ENCODE peak calls at places on chromosomes 16 and 17, in seven cellular contexts. J is HCT116, N is endothelial cell of umbilical vein, G is A549, E is SK-N-SH, D is H1, V is K562. X is an unnamed sample.

GRCh38 chr17:51164911-51165679 is 1.1 kb upstream of the NME2 start:
- DNase-seq in J (no peak), N (no peak), G (no peak), E (peak), D (no peak), V (no peak), X (peak)

GRCh38 chr17:10398352-10398751 is 23.4 kb downstream of the MYH8 start:
- DNase-seq in J (no peak), N (no peak), G (no peak), E (no peak), D (peak), V (no peak), X (peak)

GRCh38 chr16:31201511-31202401 is 804 bp downstream of the PYCARD start:
- DNase-seq in J (no peak), N (no peak), G (no peak), E (peak), D (no peak), V (peak), X (peak)

GRCh38 chr16:89193021-89193575 is 7.2 kb downstream of the SLC22A31 start:
- DNase-seq in J (peak), N (peak), G (no peak), E (peak), D (peak), V (peak), X (peak)

GRCh38 chr16:25109643-25110042 is 1.9 kb upstream of the LCMT1 start:
- DNase-seq in J (peak), N (peak), G (peak), E (no peak), D (no peak), V (peak), X (no peak)

GRCh38 chr17:80855968-80856862 is 135.4 kb upstream of the CHMP6 start:
- DNase-seq in J (peak), N (peak), G (peak), E (no peak), D (no peak), V (peak), X (peak)

GRCh38 chr16:69182730-69183416 is 4.1 kb upstream of the SNTB2 start:
- DNase-seq in J (no peak), N (no peak), G (no peak), E (no peak), D (no peak), V (no peak), X (peak)

GRCh38 chr17:64146418-64147109 is 16.6 kb upstream of the ERN1 start:
- DNase-seq in J (no peak), N (peak), G (peak), E (peak), D (no peak), V (peak), X (peak)

GRCh38 chr17:62703776-62704380 is 76.4 kb downstream of the MRC2 start:
- DNase-seq in J (no peak), N (peak), G (peak), E (peak), D (no peak), V (peak), X (peak)

GRCh38 chr16:1170076-1170418 is 17.1 kb downstream of the CACNA1H start:
- DNase-seq in J (no peak), N (no peak), G (no peak), E (no peak), D (no peak), V (no peak), X (no peak)

GRCh38 chr17:80163315-80163714 is 6.5 kb upstream of the CARD14 start:
- DNase-seq in J (no peak), N (no peak), G (no peak), E (no peak), D (no peak), V (no peak), X (no peak)

GRCh38 chr16:77784441-77785356 is 3.7 kb upstream of the VAT1L start:
- DNase-seq in J (no peak), N (no peak), G (no peak), E (peak), D (no peak), V (no peak), X (peak)

GRCh38 chr16:67029249-67030096 is 524 bp downstream of the CBFB start:
- DNase-seq in J (no peak), N (peak), G (peak), E (peak), D (no peak), V (peak), X (peak)

GRCh38 chr16:28623172-28623711 is 13.4 kb upstream of the SULT1A1 start:
- DNase-seq in J (peak), N (peak), G (no peak), E (no peak), D (no peak), V (no peak), X (peak)

GRCh38 chr17:16322636-16323035 is 30.6 kb downstream of the CENPV start:
- DNase-seq in J (no peak), N (no peak), G (no peak), E (no peak), D (no peak), V (no peak), X (no peak)

GRCh38 chr17:27668488-27668823 is 37.5 kb downstream of the LGALS9 start:
- DNase-seq in J (no peak), N (no peak), G (no peak), E (no peak), D (no peak), V (no peak), X (no peak)

GRCh38 chr16:86479419-86479818 is 30.9 kb upstream of the FOXF1 start:
- DNase-seq in J (no peak), N (no peak), G (no peak), E (no peak), D (no peak), V (no peak), X (no peak)

GRCh38 chr16:88455610-88456355 is 2.7 kb downstream of the ZFPM1 start:
- DNase-seq in J (peak), N (peak), G (peak), E (peak), D (no peak), V (peak), X (peak)

GRCh38 chr16:67917140-67917851 is 14.4 kb downstream of the CTRL start:
- DNase-seq in J (no peak), N (no peak), G (no peak), E (no peak), D (no peak), V (no peak), X (no peak)

GRCh38 chr16:71537643-71538042 is 11.4 kb downstream of the CHST4 start:
- DNase-seq in J (peak), N (peak), G (peak), E (peak), D (no peak), V (peak), X (peak)

GRCh38 chr16:75653926-75654325 is 6.4 kb downstream of the TERF2IP start:
- DNase-seq in J (no peak), N (no peak), G (no peak), E (peak), D (no peak), V (no peak), X (no peak)

GRCh38 chr16:21952040-21952792 is 945 bp upstream of the UQCRC2 start:
- DNase-seq in J (peak), N (peak), G (peak), E (peak), D (no peak), V (peak), X (peak)

GRCh38 chr16:85284138-85284897 is 172.0 kb upstream of the CIBAR2 start:
- DNase-seq in J (no peak), N (no peak), G (no peak), E (no peak), D (no peak), V (no peak), X (no peak)

GRCh38 chr16:71883849-71884638 is at the start of gene ZNF821:
- DNase-seq in J (no peak), N (peak), G (peak), E (peak), D (peak), V (peak), X (peak)

GRCh38 chr17:44121206-44121605 is 2.2 kb downstream of the HDAC5 start:
- DNase-seq in J (no peak), N (no peak), G (no peak), E (peak), D (no peak), V (no peak), X (no peak)
- TF ChIP-seq MAX in J (no peak), N (no peak), G (no peak), E (no peak), D (no peak), V (no peak), X (no peak)

GRCh38 chr16:56350491-56351405 is 74.6 kb downstream of the AMFR start:
- DNase-seq in J (no peak), N (no peak), G (no peak), E (no peak), D (no peak), V (no peak), X (no peak)

GRCh38 chr16:56349711-56350161 is 75.6 kb downstream of the AMFR start:
- DNase-seq in J (no peak), N (no peak), G (no peak), E (no peak), D (no peak), V (no peak), X (no peak)

GRCh38 chr16:56347670-56348069 is 77.7 kb downstream of the AMFR start:
- DNase-seq in J (no peak), N (no peak), G (no peak), E (no peak), D (no peak), V (no peak), X (no peak)

GRCh38 chr16:56348168-56349085 is 76.9 kb downstream of the AMFR start:
- DNase-seq in J (no peak), N (no peak), G (no peak), E (no peak), D (no peak), V (no peak), X (no peak)

GRCh38 chr16:56349086-56349415 is 76.3 kb downstream of the AMFR start:
- DNase-seq in J (no peak), N (no peak), G (no peak), E (no peak), D (no peak), V (no peak), X (no peak)
- H3K4me3 ChIP-seq in J (no peak), N (no peak), G (no peak), E (no peak), D (no peak), V (no peak), X (no peak)

GRCh38 chr16:29745126-29745852 is 501 bp downstream of the C16orf54 start:
- DNase-seq in J (no peak), N (no peak), G (no peak), E (no peak), D (no peak), V (no peak), X (peak)

GRCh38 chr16:29748077-29748759 is 2.4 kb upstream of the C16orf54 start:
- DNase-seq in J (no peak), N (no peak), G (no peak), E (no peak), D (no peak), V (no peak), X (no peak)

GRCh38 chr16:29744541-29745101 is 1.2 kb downstream of the C16orf54 start:
- DNase-seq in J (no peak), N (no peak), G (no peak), E (no peak), D (no peak), V (no peak), X (peak)

GRCh38 chr16:29743827-29744531 is 1.8 kb downstream of the C16orf54 start:
- DNase-seq in J (no peak), N (no peak), G (no peak), E (no peak), D (no peak), V (no peak), X (no peak)

GRCh38 chr16:29745853-29746345 is at the start of gene C16orf54:
- DNase-seq in J (no peak), N (no peak), G (no peak), E (no peak), D (no peak), V (no peak), X (peak)
- TF ChIP-seq MAX in J (no peak), N (no peak), G (no peak), E (no peak), D (no peak), V (no peak), X (no peak)

GRCh38 chr17:78977681-78977943 is 2.1 kb downstream of the LGALS3BP start:
- DNase-seq in J (no peak), N (no peak), G (no peak), E (no peak), D (no peak), V (no peak), X (no peak)
- H3K4me3 ChIP-seq in J (peak), N (no peak), G (no peak), E (no peak), D (no peak), V (no peak), X (no peak)

GRCh38 chr17:68591583-68591982 is 9.6 kb downstream of the FAM20A start:
- DNase-seq in J (no peak), N (peak), G (no peak), E (no peak), D (no peak), V (peak), X (no peak)
- TF ChIP-seq MAX in J (no peak), N (no peak), G (no peak), E (no peak), D (no peak), V (no peak), X (no peak)

GRCh38 chr17:72423286-72423589 is 302.4 kb downstream of the SOX9 start:
- DNase-seq in J (no peak), N (no peak), G (no peak), E (no peak), D (no peak), V (no peak), X (no peak)
- H3K4me3 ChIP-seq in J (peak), N (no peak), G (no peak), E (no peak), D (no peak), V (no peak), X (no peak)

DNA sequence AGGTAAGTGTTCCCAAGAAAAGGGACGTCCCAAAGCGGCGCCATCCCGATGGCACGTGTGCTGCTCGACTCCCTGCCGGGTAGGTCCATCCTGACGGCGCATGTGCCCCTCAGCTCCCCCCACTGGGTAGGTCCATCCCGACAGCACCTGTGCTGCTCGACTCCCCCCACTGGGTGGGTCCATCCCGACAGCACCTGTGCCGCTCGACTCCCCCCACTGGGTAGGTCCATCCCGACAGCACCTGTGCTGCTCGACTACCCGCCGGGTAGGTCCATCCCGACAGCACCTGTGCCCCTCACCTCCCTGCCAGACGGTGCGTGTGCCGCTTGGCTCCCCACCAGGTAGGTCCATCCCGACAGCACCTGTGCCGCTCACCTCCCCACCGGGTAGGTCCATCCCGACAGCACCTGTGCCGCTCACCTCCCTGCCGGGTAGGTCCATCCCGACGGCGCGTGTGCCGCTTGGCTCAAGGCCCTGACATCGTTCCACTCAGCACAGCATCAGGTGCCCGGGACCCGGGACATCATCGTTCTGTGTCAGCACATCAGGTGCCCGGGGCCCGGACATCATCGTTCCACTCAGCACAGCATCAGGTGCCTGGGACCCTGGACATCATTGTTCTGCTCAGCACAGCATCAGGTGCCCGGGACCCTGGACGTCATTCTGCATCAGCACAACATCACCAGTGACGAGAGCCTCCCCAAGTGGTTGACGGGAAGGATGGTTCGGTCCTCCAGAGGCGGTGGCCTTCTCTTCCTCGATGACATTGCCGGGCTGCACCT is 5.7 kb upstream of the FN3K start:
- DNase-seq in J (no peak), N (no peak), G (no peak), E (no peak), D (no peak), V (no peak), X (no peak)
- TF ChIP-seq MAX in J (no peak), N (no peak), G (no peak), E (no peak), D (no peak), V (no peak), X (no peak)

GRCh38 chr17:75249564-75249963 is 11.8 kb downstream of the GGA3 start:
- DNase-seq in J (no peak), N (no peak), G (no peak), E (no peak), D (no peak), V (no peak), X (no peak)
- H3K4me3 ChIP-seq in J (no peak), N (no peak), G (no peak), E (no peak), D (no peak), V (no peak), X (no peak)

X was measured in NB4.